ENCODE peak calls at places on chromosomes 4 and X, in nine cellular contexts. B is Peyer's patch; D is aorta; H is colonic mucosa; U is breast epithelium; V is effector memory CD4-positive, alpha-beta T cell; Z is neural progenitor cell; Q is Caco-2; J is endothelial cell of umbilical vein. T is an unnamed sample.

GRCh38 chr4:156875697-156876096 is 95.9 kb downstream of the PDGFC start:
- DNase-seq in B (no peak), V (no peak), J (no peak), D (no peak), Q (no peak), Z (no peak), H (no peak), U (no peak), T (no peak)

GRCh38 chr4:153555730-153556440 is 89.7 kb downstream of the TMEM131L start:
- DNase-seq in U (no peak), H (peak; percentile 42), B (no peak), D (peak; percentile 92), J (peak; percentile 90), Z (no peak), Q (no peak), V (no peak), T (no peak)

GRCh38 chr4:15003441-15003890 is 1.2 kb downstream of the CPEB2 start:
- DNase-seq in B (peak; percentile 79), U (peak; percentile 62), Z (peak; percentile 63), V (peak; percentile 35), Q (peak; percentile 39), J (no peak), D (peak; percentile 85), H (peak; percentile 54), T (peak; percentile 63)

GRCh38 chr4:11748169-11748872 is 319.6 kb upstream of the HS3ST1 start:
- DNase-seq in J (peak; percentile 96), D (no peak), V (no peak), Z (no peak), B (no peak), Q (no peak), H (no peak), U (no peak), T (no peak)

GRCh38 chr4:57265831-57266582 is 155.8 kb upstream of the IGFBP7 start:
- DNase-seq in U (no peak), Z (peak; percentile 79), D (no peak), J (peak; percentile 94), Q (no peak), V (no peak), B (no peak), H (no peak), T (no peak)

GRCh38 chr4:8855781-8856245 is 15.8 kb downstream of the HMX1 start:
- DNase-seq in D (no peak), B (no peak), Q (no peak), H (no peak), Z (peak; percentile 91), J (no peak), U (no peak), V (no peak), T (no peak)

GRCh38 chr4:38069271-38069760 is 109.1 kb downstream of the PTTG2 start:
- DNase-seq in D (no peak), J (peak; percentile 38), V (no peak), Z (peak; percentile 74), B (peak; percentile 60), Q (peak; percentile 50), U (no peak), H (peak; percentile 85), T (no peak)

GRCh38 chr4:82785248-82786003 is 13.2 kb downstream of the SCD5 start:
- DNase-seq in Z (peak; percentile 26), B (no peak), D (no peak), U (no peak), H (no peak), Q (no peak), V (no peak), J (peak; percentile 98), T (no peak)

GRCh38 chr4:85495621-85496020 is 20.7 kb downstream of the ARHGAP24 start:
- DNase-seq in D (no peak), Q (no peak), H (no peak), U (no peak), B (no peak), Z (no peak), J (no peak), V (no peak), T (no peak)

GRCh38 chr4:158161561-158162354 is 11.1 kb downstream of the GASK1B start:
- DNase-seq in Q (no peak), J (peak; percentile 99), V (no peak), Z (peak; percentile 17), U (no peak), B (no peak), H (no peak), D (no peak), T (no peak)

GRCh38 chr4:54067163-54067562 is 2.8 kb upstream of the CHIC2 start:
- DNase-seq in V (no peak), J (peak; percentile 87), D (no peak), Q (no peak), U (no peak), H (peak; percentile 86), B (peak; percentile 55), Z (no peak), T (peak; percentile 84)

GRCh38 chrX:133634416-133634815 is 219.1 kb upstream of the GPC4 start:
- DNase-seq in Q (no peak), J (no peak), B (no peak), U (no peak), Z (no peak), V (no peak), H (no peak), D (no peak), T (no peak)

GRCh38 chrX:5113128-5113527 is 1115.5 kb downstream of the NLGN4X start:
- DNase-seq in V (no peak), D (no peak), H (no peak), Z (peak; percentile 30), Q (no peak), B (no peak), U (no peak), J (no peak), T (no peak)

GRCh38 chr4:151067316-151067715 is 32.1 kb upstream of the RPS3A start:
- DNase-seq in H (no peak), Z (no peak), V (no peak), J (no peak), B (no peak), U (no peak), Q (no peak), D (no peak), T (no peak)

GRCh38 chrX:34875204-34875603 is 67.4 kb upstream of the FAM47B start:
- DNase-seq in B (no peak), H (no peak), Q (no peak), D (no peak), J (peak; percentile 1), U (no peak), Z (no peak), V (no peak), T (no peak)

GRCh38 chrX:101550362-101550761 is at the start of gene ARMCX1:
- DNase-seq in H (peak; percentile 66), Q (no peak), J (peak; percentile 87), V (no peak), U (peak; percentile 54), Z (peak; percentile 66), D (peak; percentile 88), B (peak; percentile 69), T (no peak)
- H3K4me3 ChIP-seq in H (peak within 1 kb of the TSS; percentile 34), Q (no peak within 1 kb of the TSS), J (peak within 1 kb of the TSS; percentile 88), V (peak within 1 kb of the TSS; percentile 17), U (peak within 1 kb of the TSS; percentile 56), Z (peak within 1 kb of the TSS; percentile 52), D (peak within 1 kb of the TSS; percentile 54), B (peak within 1 kb of the TSS; percentile 30), T (peak within 1 kb of the TSS; percentile 34)

GRCh38 chr4:18816228-18816891 is 794.8 kb upstream of the LCORL start:
- DNase-seq in Q (no peak), J (no peak), D (no peak), B (no peak), Z (no peak), U (no peak), H (no peak), V (no peak), T (no peak)

GRCh38 chr4:18813771-18814170 is 792.2 kb upstream of the LCORL start:
- DNase-seq in H (no peak), U (no peak), D (no peak), Z (no peak), V (no peak), Q (no peak), J (no peak), B (no peak), T (no peak)

GRCh38 chr4:18815081-18815778 is 793.7 kb upstream of the LCORL start:
- DNase-seq in H (no peak), J (no peak), B (no peak), V (no peak), Z (no peak), D (no peak), U (no peak), Q (no peak), T (no peak)

GRCh38 chr4:18813055-18813454 is 791.5 kb upstream of the LCORL start:
- DNase-seq in H (no peak), J (no peak), Z (no peak), D (no peak), U (no peak), V (no peak), Q (no peak), B (no peak), T (no peak)

GRCh38 chr4:18815779-18816173 is 794.2 kb upstream of the LCORL start:
- DNase-seq in D (no peak), Z (peak; percentile 7), H (no peak), B (no peak), J (no peak), V (no peak), U (no peak), Q (no peak), T (no peak)
- H3K9me3 ChIP-seq in D (no peaks in the 10 kb centered on the region), Z (no peaks in the 10 kb centered on the region), H (no peaks in the 10 kb centered on the region), B (no peaks in the 10 kb centered on the region), J (no peaks in the 10 kb centered on the region), V (no peaks in the 10 kb centered on the region), U (no peaks in the 10 kb centered on the region), Q (no peaks in the 10 kb centered on the region), T (no peaks in the 10 kb centered on the region)

GRCh38 chrX:107731831-107732502 is 43.6 kb downstream of the TSC22D3 start:
- DNase-seq in J (peak; percentile 90), Z (peak; percentile 36), Q (no peak), U (peak; percentile 81), D (peak; percentile 94), V (no peak), H (peak; percentile 81), B (peak; percentile 83), T (peak; percentile 77)
- H3K4me1 ChIP-seq in J (peaks cover 24% of the 10 kb centered on the region), Z (peaks cover 36% of the 10 kb centered on the region), Q (no peaks in the 10 kb centered on the region), U (no peaks in the 10 kb centered on the region), D (no peaks in the 10 kb centered on the region), V (no peaks in the 10 kb centered on the region), H (no peaks in the 10 kb centered on the region), B (peaks cover 20% of the 10 kb centered on the region), T (peaks cover 28% of the 10 kb centered on the region)

GRCh38 chr4:131085009-131085408 is 1989.1 kb downstream of the C4orf33 start:
- DNase-seq in D (no peak), B (no peak), Z (no peak), J (no peak), U (no peak), V (no peak), Q (no peak), H (no peak), T (no peak)
- H3K4me3 ChIP-seq in D (no peak overlapping the region), B (no peak overlapping the region), Z (no peak overlapping the region), J (no peak overlapping the region), U (no peak overlapping the region), V (no peak overlapping the region), Q (no peak overlapping the region), H (no peak overlapping the region), T (no peak overlapping the region)

DNA sequence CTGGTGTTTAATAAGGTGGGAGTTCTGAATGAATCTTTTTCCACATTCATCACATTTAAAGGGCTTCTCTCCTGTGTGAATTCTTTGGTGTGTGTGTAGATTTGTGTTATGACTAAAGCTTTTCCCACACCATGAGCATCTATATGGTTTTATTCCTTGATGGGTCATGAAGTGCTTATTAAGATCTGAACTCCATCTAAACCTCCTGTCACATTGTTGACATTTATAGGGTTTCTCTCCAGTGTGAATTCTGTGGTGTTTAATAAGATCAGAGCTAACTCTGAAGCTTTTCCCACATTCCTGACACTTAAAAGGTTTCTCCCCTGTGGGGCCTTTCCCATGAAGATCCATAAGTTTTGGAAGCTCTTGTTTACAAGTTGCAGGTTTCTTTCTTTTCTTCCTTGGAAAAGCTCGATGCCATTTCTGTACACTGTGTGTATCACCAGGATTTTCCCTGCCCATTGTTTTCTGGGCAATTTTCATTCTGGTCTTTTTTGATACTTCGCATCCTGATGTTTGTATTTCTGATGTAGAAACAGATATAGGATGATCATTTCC is 21.9 kb upstream of the ETDC start:
- DNase-seq in J (no peak), D (no peak), U (no peak), V (no peak), Q (no peak), H (no peak), Z (no peak), B (no peak), T (no peak)
- H3K9me3 ChIP-seq in J (no peaks in the 10 kb centered on the region), D (peaks cover 14% of the 10 kb centered on the region), U (peaks cover 70% of the 10 kb centered on the region), V (peaks cover 12% of the 10 kb centered on the region), Q (no peaks in the 10 kb centered on the region), H (peaks cover 6% of the 10 kb centered on the region), Z (peaks cover 36% of the 10 kb centered on the region), B (no peaks in the 10 kb centered on the region), T (no peaks in the 10 kb centered on the region)

T was measured in RWPE2.